ENCODE peak calls at places on chromosomes 11 and 22, in eight cellular contexts. O is RPMI8226, V is NAMALWA, H is ELR, K is lower leg skin, U is foreskin fibroblast, Y is choroid plexus epithelial cell, E is GDM1. D is an unnamed sample.

GRCh38 chr11:35115688-35116030 is 23.3 kb upstream of the CD44 start:
- DNase-seq in O (no peak), V (no peak), H (no peak), K (no peak), U (no peak), Y (no peak), E (no peak), D (no peak)

GRCh38 chr22:25759825-25760231 is 17.8 kb downstream of the MYO18B start:
- DNase-seq in O (no peak), V (no peak), H (peak), K (no peak), U (peak), Y (peak), E (no peak), D (no peak)

GRCh38 chr22:41405588-41405987 is 23.8 kb downstream of the TEF start:
- DNase-seq in O (no peak), V (no peak), H (no peak), K (no peak), U (no peak), Y (no peak), E (no peak), D (no peak)

GRCh38 chr11:44949160-44950035 is 1.3 kb downstream of the TP53I11 start:
- DNase-seq in O (no peak), V (no peak), H (peak), K (peak), U (no peak), Y (peak), E (peak), D (peak)

GRCh38 chr11:18012314-18012905 is 437 bp downstream of the SERGEF start:
- DNase-seq in O (peak), V (peak), H (peak), K (no peak), U (no peak), Y (peak), E (no peak), D (no peak)

GRCh38 chr11:59559886-59560285 is 48.5 kb downstream of the OR4D9 start:
- DNase-seq in O (peak), V (no peak), H (no peak), K (no peak), U (no peak), Y (no peak), E (no peak), D (no peak)

GRCh38 chr11:78940500-78941225 is 366.0 kb upstream of the NARS2 start:
- DNase-seq in O (peak), V (no peak), H (no peak), K (peak), U (no peak), Y (no peak), E (no peak), D (no peak)

GRCh38 chr11:78929092-78929905 is 354.6 kb upstream of the NARS2 start:
- DNase-seq in O (no peak), V (no peak), H (no peak), K (no peak), U (no peak), Y (no peak), E (no peak), D (no peak)

GRCh38 chr11:17747131-17747955 is 12.8 kb downstream of the KCNC1 start:
- DNase-seq in O (peak), V (no peak), H (no peak), K (no peak), U (no peak), Y (no peak), E (no peak), D (no peak)

GRCh38 chr11:83726316-83726715 is 440.1 kb upstream of the CCDC90B start:
- DNase-seq in O (no peak), V (peak), H (no peak), K (no peak), U (no peak), Y (no peak), E (no peak), D (no peak)

GRCh38 chr22:40418366-40419201 is 48.2 kb downstream of the SGSM3 start:
- DNase-seq in O (no peak), V (peak), H (no peak), K (no peak), U (no peak), Y (no peak), E (no peak), D (peak)

GRCh38 chr11:86047275-86047991 is 21.5 kb downstream of the PICALM start:
- DNase-seq in O (no peak), V (no peak), H (peak), K (no peak), U (peak), Y (peak), E (no peak), D (no peak)

GRCh38 chr11:128130052-128130451 is 457.3 kb downstream of the ETS1 start:
- DNase-seq in O (no peak), V (no peak), H (no peak), K (no peak), U (no peak), Y (no peak), E (no peak), D (no peak)

GRCh38 chr11:79694368-79694767 is 253.5 kb upstream of the TENM4 start:
- DNase-seq in O (no peak), V (no peak), H (no peak), K (no peak), U (no peak), Y (no peak), E (no peak), D (no peak)

GRCh38 chr22:37080438-37080837 is 28.9 kb downstream of the KCTD17 start:
- DNase-seq in O (no peak), V (no peak), H (no peak), K (no peak), U (no peak), Y (no peak), E (no peak), D (no peak)

GRCh38 chr11:108997826-108998225 is 333.0 kb downstream of the DDX10 start:
- DNase-seq in O (no peak), V (no peak), H (no peak), K (no peak), U (no peak), Y (peak), E (no peak), D (no peak)

GRCh38 chr22:38467904-38468760 is at the start of gene KDELR3:
- DNase-seq in O (peak), V (no peak), H (peak), K (peak), U (peak), Y (peak), E (no peak), D (peak)